ENCODE peak calls at places on chromosomes 13 and 19, in seven cellular contexts. P is epithelial cell of esophagus, M is psoas muscle, H is AG10803, V is HAP-1, A is suprapubic skin, E is H1. Y is an unnamed sample.

GRCh38 chr13:73339086-73339485 is 280.3 kb downstream of the KLF5 start:
- DNase-seq in P (peak), M (no peak), H (no peak), V (no peak), A (no peak), E (no peak), Y (no peak)

GRCh38 chr13:65595881-65596280 is 1634.3 kb downstream of the PCDH9 start:
- DNase-seq in P (no peak), M (no peak), H (peak), V (no peak), A (no peak), E (no peak), Y (no peak)

GRCh38 chr13:113406321-113407102 is 42.6 kb upstream of the GRTP1 start:
- DNase-seq in P (no peak), M (no peak), H (no peak), V (no peak), A (peak), E (no peak), Y (no peak)

GRCh38 chr13:37295046-37295445 is 189.6 kb upstream of the CSNK1A1L start:
- DNase-seq in P (no peak), M (peak), H (no peak), V (no peak), A (no peak), E (no peak), Y (no peak)

GRCh38 chr13:51330741-51331140 is 8.8 kb upstream of the SERPINE3 start:
- DNase-seq in P (no peak), M (no peak), H (peak), V (no peak), A (no peak), E (no peak), Y (no peak)

GRCh38 chr13:26561636-26562537 is 4.4 kb downstream of the WASF3 start:
- DNase-seq in P (peak), M (no peak), H (peak), V (no peak), A (no peak), E (no peak), Y (no peak)

GRCh38 chr13:113956571-113956970 is 17.3 kb downstream of the C13orf46 start:
- DNase-seq in P (no peak), M (peak), H (no peak), V (no peak), A (no peak), E (no peak), Y (no peak)

GRCh38 chr19:13130886-13131490 is 12.9 kb downstream of the NACC1 start:
- DNase-seq in P (no peak), M (no peak), H (no peak), V (no peak), A (no peak), E (no peak), Y (no peak)

GRCh38 chr13:28579334-28579733 is 79.6 kb upstream of the POMP start:
- DNase-seq in P (no peak), M (no peak), H (no peak), V (no peak), A (no peak), E (no peak), Y (no peak)

GRCh38 chr13:28138756-28139470 is 568 bp downstream of the PAN3 start:
- DNase-seq in P (peak), M (peak), H (peak), V (no peak), A (peak), E (peak), Y (peak)

GRCh38 chr13:50724438-50724837 is 119.1 kb downstream of the DLEU7 start:
- DNase-seq in P (no peak), M (no peak), H (no peak), V (no peak), A (no peak), E (no peak), Y (no peak)

GRCh38 chr19:17932485-17933338 is at the start of gene CCDC124:
- DNase-seq in P (peak), M (peak), H (peak), V (peak), A (peak), E (peak), Y (peak)

GRCh38 chr19:11451942-11452813 is 16.7 kb downstream of the PRKCSH start:
- DNase-seq in P (no peak), M (no peak), H (no peak), V (no peak), A (no peak), E (no peak), Y (no peak)

GRCh38 chr13:35855531-35856019 is 275.6 kb downstream of the DCLK1 start:
- DNase-seq in P (peak), M (no peak), H (peak), V (peak), A (no peak), E (peak), Y (no peak)

GRCh38 chr19:28598861-28599260 is 614.1 kb downstream of the UQCRFS1 start:
- DNase-seq in P (no peak), M (no peak), H (no peak), V (no peak), A (no peak), E (no peak), Y (no peak)

GRCh38 chr13:100525453-100526298 is 62.9 kb downstream of the GGACT start:
- DNase-seq in P (no peak), M (no peak), H (no peak), V (no peak), A (peak), E (no peak), Y (no peak)

GRCh38 chr19:6693056-6693471 is 23.1 kb upstream of the TNFSF14 start:
- DNase-seq in P (no peak), M (no peak), H (no peak), V (no peak), A (no peak), E (no peak), Y (no peak)

GRCh38 chr13:23547000-23547590 is 23.1 kb upstream of the TNFRSF19 start:
- DNase-seq in P (no peak), M (peak), H (peak), V (no peak), A (no peak), E (peak), Y (no peak)
- H3K4me3 ChIP-seq in P (peak), M (peak), H (peak), V (no peak), A (peak), E (peak), Y (no peak)

GRCh38 chr19:2425622-2426581 is 1.5 kb downstream of the TIMM13 start:
- DNase-seq in P (no peak), M (peak), H (no peak), V (no peak), A (no peak), E (no peak), Y (no peak)
- H3K4me3 ChIP-seq in P (peak), M (peak), H (peak), V (peak), A (peak), E (peak), Y (peak)

GRCh38 chr19:50725932-50726230 is 2.7 kb downstream of the CLEC11A start:
- DNase-seq in P (no peak), M (no peak), H (no peak), V (no peak), A (no peak), E (no peak), Y (no peak)
- H3K4me3 ChIP-seq in P (no peak), M (peak), H (peak), V (peak), A (peak), E (peak), Y (peak)

DNA sequence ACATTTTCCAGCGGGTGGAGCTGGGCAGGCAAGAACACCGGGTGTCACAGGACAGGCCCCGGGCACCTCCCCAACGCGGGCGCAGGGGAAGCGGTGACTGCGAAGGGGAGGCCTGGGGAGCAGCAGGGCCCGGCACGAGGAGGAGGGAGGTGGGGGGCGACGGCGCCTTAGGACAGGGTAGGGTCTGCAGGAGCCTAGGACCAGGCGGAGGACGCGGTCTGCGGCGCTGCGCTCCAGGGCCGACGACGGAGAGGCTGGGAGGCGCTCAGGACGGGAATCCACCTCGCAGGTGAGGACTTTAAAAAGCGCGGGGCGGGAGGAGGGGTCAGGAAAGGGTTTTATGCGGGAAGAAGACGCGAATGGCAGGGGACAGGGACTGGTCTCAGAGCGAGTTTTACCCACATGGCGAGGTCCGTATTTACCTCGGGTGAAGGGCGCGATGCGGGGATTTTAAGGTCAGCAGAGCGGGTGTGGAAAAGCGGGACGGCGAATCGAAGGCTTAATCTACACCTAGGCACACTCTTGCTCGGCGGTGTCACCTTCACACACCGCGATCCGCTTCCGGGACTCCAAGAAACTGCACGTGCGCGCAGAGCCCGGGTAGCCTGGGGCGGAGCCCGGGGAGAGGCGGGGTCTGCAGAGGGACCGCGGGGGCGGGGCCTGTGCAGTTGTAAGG is 13.5 kb downstream of the ERVV-2 start:
- DNase-seq in P (peak), M (no peak), H (no peak), V (no peak), A (no peak), E (peak), Y (no peak)
- H3K4me3 ChIP-seq in P (peak), M (no peak), H (no peak), V (no peak), A (peak), E (peak), Y (no peak)

GRCh38 chr19:1473056-1473400 is 6.0 kb downstream of the C19orf25 start:
- DNase-seq in P (no peak), M (peak), H (no peak), V (no peak), A (no peak), E (no peak), Y (no peak)

GRCh38 chr19:1469936-1470863 is 8.8 kb downstream of the C19orf25 start:
- DNase-seq in P (peak), M (peak), H (peak), V (peak), A (no peak), E (peak), Y (peak)

GRCh38 chr19:1472227-1473055 is 6.6 kb downstream of the C19orf25 start:
- DNase-seq in P (no peak), M (peak), H (no peak), V (no peak), A (no peak), E (no peak), Y (no peak)

GRCh38 chr19:1470864-1471513 is 8.0 kb downstream of the C19orf25 start:
- DNase-seq in P (peak), M (peak), H (no peak), V (peak), A (no peak), E (peak), Y (no peak)

GRCh38 chr19:1471514-1472107 is 7.4 kb downstream of the C19orf25 start:
- DNase-seq in P (no peak), M (peak), H (no peak), V (no peak), A (no peak), E (no peak), Y (no peak)
- H3K4me3 ChIP-seq in P (no peak), M (peak), H (no peak), V (no peak), A (peak), E (no peak), Y (peak)

DNA sequence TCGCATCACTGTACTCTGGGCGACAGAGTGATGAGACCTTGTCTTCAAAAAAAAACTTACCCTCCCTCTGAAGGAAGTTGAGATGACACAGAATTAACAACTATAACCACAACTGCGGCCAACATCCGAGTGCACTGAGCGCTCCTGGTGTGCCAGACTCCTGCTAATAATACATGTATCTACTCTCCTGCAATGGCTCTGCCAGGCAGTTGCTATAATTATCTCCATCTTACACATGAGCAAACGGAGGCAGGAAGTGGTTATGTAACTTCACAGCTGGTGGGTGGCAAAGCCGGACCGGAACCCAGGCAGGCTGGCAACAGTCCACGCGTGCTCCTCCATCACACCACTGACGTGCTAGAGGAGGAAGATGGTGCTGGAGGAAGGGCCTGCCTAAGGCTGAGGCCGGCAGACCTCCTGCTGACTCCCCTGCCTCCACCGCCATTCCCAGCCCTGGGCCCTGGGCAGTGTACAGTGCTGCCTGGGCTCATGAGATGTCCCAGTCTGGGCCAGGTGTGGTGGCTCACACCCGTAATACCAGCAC is 12.6 kb downstream of the XRCC1 start:
- DNase-seq in P (peak), M (peak), H (peak), V (no peak), A (no peak), E (no peak), Y (peak)
- H3K4me3 ChIP-seq in P (no peak), M (no peak), H (no peak), V (no peak), A (no peak), E (no peak), Y (peak)

GRCh38 chr19:5396963-5397362 is 56.4 kb upstream of the PTPRS start:
- DNase-seq in P (no peak), M (no peak), H (no peak), V (no peak), A (no peak), E (no peak), Y (no peak)

GRCh38 chr19:5397804-5398692 is 57.2 kb upstream of the ZNRF4 start:
- DNase-seq in P (no peak), M (no peak), H (no peak), V (peak), A (no peak), E (peak), Y (no peak)

GRCh38 chr19:5394907-5395505 is 54.4 kb upstream of the PTPRS start:
- DNase-seq in P (no peak), M (no peak), H (no peak), V (no peak), A (no peak), E (peak), Y (no peak)

GRCh38 chr19:5395541-5395940 is 54.9 kb upstream of the PTPRS start:
- DNase-seq in P (no peak), M (no peak), H (peak), V (no peak), A (no peak), E (no peak), Y (no peak)

DNA sequence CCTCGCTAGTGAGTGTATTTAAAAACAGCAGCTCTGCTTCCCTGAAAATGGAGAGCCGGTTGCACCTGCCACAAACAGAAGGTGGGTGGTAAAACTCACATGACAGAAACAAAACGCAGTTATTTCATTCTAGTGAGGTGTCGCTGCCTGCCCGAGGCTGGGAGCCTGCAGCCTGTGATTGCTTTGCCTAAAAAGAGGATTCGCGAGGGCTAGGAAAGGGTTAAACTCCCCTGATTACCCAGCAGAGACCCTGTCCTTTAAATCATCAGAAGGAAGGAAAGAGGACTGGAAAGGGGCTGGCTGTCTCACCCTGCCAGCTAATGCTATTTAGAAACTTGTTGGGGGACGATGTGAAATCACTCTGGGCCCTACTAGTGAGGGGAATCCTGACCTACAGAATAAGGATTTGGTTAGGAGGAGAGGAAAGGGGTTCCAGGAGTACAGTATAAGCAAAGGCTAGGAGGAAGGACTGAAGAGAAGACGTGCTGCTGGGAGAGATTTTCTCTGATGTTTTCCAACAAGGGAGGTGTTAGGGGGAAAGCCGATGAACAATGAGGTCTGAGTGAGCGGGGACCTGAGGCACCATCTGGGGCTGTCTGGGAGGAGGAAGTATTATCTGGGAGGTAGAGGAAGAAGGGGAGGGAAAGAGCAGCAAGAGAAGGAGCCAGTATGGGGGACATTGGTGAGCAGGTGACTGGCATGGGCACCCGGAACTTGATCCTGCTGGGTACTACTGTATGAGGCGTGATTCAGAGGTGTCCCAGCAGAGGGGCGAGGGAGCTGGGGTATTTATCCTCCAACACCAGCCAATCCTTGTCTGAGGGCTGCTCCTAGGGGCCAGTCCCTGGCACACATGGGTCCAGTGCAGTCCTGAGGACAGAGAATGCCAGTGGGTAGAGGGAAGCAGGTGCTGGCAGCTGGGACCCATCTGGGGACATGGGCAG is 55.7 kb upstream of the PTPRS start:
- DNase-seq in P (no peak), M (no peak), H (no peak), V (no peak), A (no peak), E (no peak), Y (no peak)
- H3K4me3 ChIP-seq in P (no peak), M (no peak), H (no peak), V (no peak), A (no peak), E (no peak), Y (no peak)

GRCh38 chr19:3179739-3180293 is 1.2 kb downstream of the S1PR4 start:
- DNase-seq in P (no peak), M (no peak), H (no peak), V (no peak), A (peak), E (no peak), Y (no peak)

GRCh38 chr19:3178973-3179738 is 587 bp downstream of the S1PR4 start:
- DNase-seq in P (no peak), M (no peak), H (no peak), V (no peak), A (no peak), E (no peak), Y (no peak)

GRCh38 chr19:3175761-3176714 is 2.5 kb upstream of the S1PR4 start:
- DNase-seq in P (peak), M (no peak), H (peak), V (no peak), A (no peak), E (no peak), Y (no peak)

GRCh38 chr19:3176715-3177501 is 1.7 kb upstream of the S1PR4 start:
- DNase-seq in P (peak), M (no peak), H (peak), V (no peak), A (no peak), E (no peak), Y (no peak)

GRCh38 chr19:3178377-3178972 is at the start of gene S1PR4:
- DNase-seq in P (no peak), M (peak), H (no peak), V (no peak), A (peak), E (no peak), Y (peak)
- H3K4me3 ChIP-seq in P (no peak), M (peak), H (no peak), V (no peak), A (peak), E (no peak), Y (peak)

GRCh38 chr19:8333771-8334457 is 9.1 kb downstream of the KANK3 start:
- DNase-seq in P (no peak), M (peak), H (no peak), V (no peak), A (no peak), E (peak), Y (no peak)
- H3K4me3 ChIP-seq in P (peak), M (peak), H (no peak), V (peak), A (peak), E (peak), Y (no peak)

GRCh38 chr13:76879211-76879875 is 6.9 kb downstream of the KCTD12 start:
- DNase-seq in P (peak), M (peak), H (peak), V (no peak), A (peak), E (no peak), Y (peak)
- H3K4me3 ChIP-seq in P (no peak), M (peak), H (peak), V (no peak), A (peak), E (no peak), Y (peak)